ENCODE peak calls at places on chromosomes 13 and 19, in seven cellular contexts. One of them, this sample, is unnamed.

GRCh38 chr19:38869836-38870607 is 8.1 kb downstream of the RINL start:
- DNase-seq in tibial artery: peak; percentile 87
- DNase-seq in SK-N-SH: peak; percentile 91
- DNase-seq in fibroblast of the aortic adventitia: peak; percentile 55
- DNase-seq in IMR-90: peak; percentile 45
- DNase-seq in BJ: no peak
- DNase-seq in esophagus muscularis mucosa: no peak
- DNase-seq in this sample: peak; percentile 93

GRCh38 chr19:11256189-11256588 is 6.1 kb downstream of the DOCK6 start:
- DNase-seq in IMR-90: peak; percentile 33
- DNase-seq in BJ: no peak
- DNase-seq in fibroblast of the aortic adventitia: no peak
- DNase-seq in SK-N-SH: peak; percentile 55
- DNase-seq in esophagus muscularis mucosa: no peak
- DNase-seq in tibial artery: no peak
- DNase-seq in this sample: no peak

GRCh38 chr19:52584686-52585085 is 14.6 kb downstream of the ZNF701 start:
- DNase-seq in esophagus muscularis mucosa: no peak
- DNase-seq in BJ: no peak
- DNase-seq in tibial artery: no peak
- DNase-seq in fibroblast of the aortic adventitia: no peak
- DNase-seq in SK-N-SH: no peak
- DNase-seq in IMR-90: no peak
- DNase-seq in this sample: no peak

GRCh38 chr19:4393947-4394590 is 6.3 kb downstream of the SH3GL1 start:
- DNase-seq in BJ: no peak
- DNase-seq in IMR-90: no peak
- DNase-seq in fibroblast of the aortic adventitia: peak; percentile 72
- DNase-seq in esophagus muscularis mucosa: no peak
- DNase-seq in tibial artery: no peak
- DNase-seq in SK-N-SH: no peak
- DNase-seq in this sample: no peak

GRCh38 chr19:10583021-10583776 is 3.9 kb downstream of the AP1M2 start:
- DNase-seq in SK-N-SH: no peak
- DNase-seq in fibroblast of the aortic adventitia: no peak
- DNase-seq in esophagus muscularis mucosa: no peak
- DNase-seq in BJ: no peak
- DNase-seq in IMR-90: no peak
- DNase-seq in tibial artery: no peak
- DNase-seq in this sample: no peak

GRCh38 chr19:11659612-11660011 is 62.3 kb downstream of the ZNF627 start:
- DNase-seq in fibroblast of the aortic adventitia: peak; percentile 19
- DNase-seq in esophagus muscularis mucosa: no peak
- DNase-seq in BJ: no peak
- DNase-seq in SK-N-SH: peak; percentile 51
- DNase-seq in IMR-90: peak; percentile 12
- DNase-seq in tibial artery: no peak
- DNase-seq in this sample: peak; percentile 14

GRCh38 chr13:40333238-40333637 is 333.2 kb downstream of the FOXO1 start:
- DNase-seq in SK-N-SH: no peak
- DNase-seq in tibial artery: no peak
- DNase-seq in esophagus muscularis mucosa: peak; percentile 78
- DNase-seq in fibroblast of the aortic adventitia: no peak
- DNase-seq in BJ: no peak
- DNase-seq in IMR-90: no peak
- DNase-seq in this sample: no peak

GRCh38 chr13:26425439-26426358 is 131.8 kb upstream of the WASF3 start:
- DNase-seq in esophagus muscularis mucosa: no peak
- DNase-seq in fibroblast of the aortic adventitia: peak; percentile 36
- DNase-seq in SK-N-SH: no peak
- DNase-seq in IMR-90: peak; percentile 88
- DNase-seq in BJ: no peak
- DNase-seq in tibial artery: no peak
- DNase-seq in this sample: no peak

GRCh38 chr13:71935166-71935840 is 68.3 kb upstream of the DACH1 start:
- DNase-seq in fibroblast of the aortic adventitia: no peak
- DNase-seq in tibial artery: no peak
- DNase-seq in BJ: no peak
- DNase-seq in IMR-90: no peak
- DNase-seq in esophagus muscularis mucosa: no peak
- DNase-seq in SK-N-SH: peak; percentile 11
- DNase-seq in this sample: no peak

GRCh38 chr19:35562336-35562735 is 1.1 kb downstream of the ATP4A start:
- DNase-seq in esophagus muscularis mucosa: no peak
- DNase-seq in SK-N-SH: no peak
- DNase-seq in tibial artery: no peak
- DNase-seq in IMR-90: no peak
- DNase-seq in BJ: no peak
- DNase-seq in fibroblast of the aortic adventitia: no peak
- DNase-seq in this sample: no peak

GRCh38 chr19:46493236-46494114 is 2.2 kb downstream of the PNMA8B start:
- DNase-seq in tibial artery: no peak
- DNase-seq in IMR-90: no peak
- DNase-seq in BJ: no peak
- DNase-seq in fibroblast of the aortic adventitia: peak; percentile 11
- DNase-seq in esophagus muscularis mucosa: no peak
- DNase-seq in SK-N-SH: peak; percentile 23
- DNase-seq in this sample: no peak

DNA sequence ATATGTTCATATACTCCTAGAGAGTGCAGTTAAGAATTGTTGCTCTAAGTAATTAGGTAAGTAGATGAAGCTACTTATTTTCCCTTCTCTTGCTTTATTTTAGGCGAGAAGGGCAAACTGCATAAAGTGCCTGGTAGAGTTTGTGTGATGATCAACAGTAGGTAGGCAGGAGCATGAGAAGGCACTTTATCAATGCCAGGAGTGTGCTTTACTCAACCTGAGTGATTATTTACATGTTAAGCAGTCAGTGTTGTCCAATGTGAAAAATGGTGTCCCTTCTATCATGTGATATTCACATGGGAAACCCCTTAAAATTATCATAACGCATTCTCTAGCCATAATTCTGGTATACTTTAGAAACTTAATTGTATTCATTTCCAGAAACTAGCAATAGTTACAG is 294.0 kb downstream of the ITGBL1 start:
- DNase-seq in esophagus muscularis mucosa: no peak
- DNase-seq in IMR-90: no peak
- DNase-seq in BJ: no peak
- DNase-seq in fibroblast of the aortic adventitia: no peak
- DNase-seq in tibial artery: no peak
- DNase-seq in SK-N-SH: no peak
- DNase-seq in this sample: no peak
- TF ChIP-seq CTCF in esophagus muscularis mucosa: no peak
- TF ChIP-seq CTCF in IMR-90: no peak
- TF ChIP-seq CTCF in BJ: no peak
- TF ChIP-seq CTCF in fibroblast of the aortic adventitia: no peak
- TF ChIP-seq CTCF in tibial artery: no peak
- TF ChIP-seq CTCF in SK-N-SH: no peak
- TF ChIP-seq CTCF in this sample: no peak

GRCh38 chr13:48731957-48732569 is 78.3 kb downstream of the CYSLTR2 start:
- DNase-seq in SK-N-SH: peak; percentile 44
- DNase-seq in esophagus muscularis mucosa: no peak
- DNase-seq in fibroblast of the aortic adventitia: no peak
- DNase-seq in tibial artery: no peak
- DNase-seq in IMR-90: no peak
- DNase-seq in BJ: no peak
- DNase-seq in this sample: peak; percentile 33
- H3K4me3 ChIP-seq in SK-N-SH: peak overlapping the region; percentile 47
- H3K4me3 ChIP-seq in esophagus muscularis mucosa: no peak overlapping the region
- H3K4me3 ChIP-seq in fibroblast of the aortic adventitia: no peak overlapping the region
- H3K4me3 ChIP-seq in tibial artery: no peak overlapping the region
- H3K4me3 ChIP-seq in IMR-90: no peak overlapping the region
- H3K4me3 ChIP-seq in BJ: no peak overlapping the region
- H3K4me3 ChIP-seq in this sample: no peak overlapping the region

DNA sequence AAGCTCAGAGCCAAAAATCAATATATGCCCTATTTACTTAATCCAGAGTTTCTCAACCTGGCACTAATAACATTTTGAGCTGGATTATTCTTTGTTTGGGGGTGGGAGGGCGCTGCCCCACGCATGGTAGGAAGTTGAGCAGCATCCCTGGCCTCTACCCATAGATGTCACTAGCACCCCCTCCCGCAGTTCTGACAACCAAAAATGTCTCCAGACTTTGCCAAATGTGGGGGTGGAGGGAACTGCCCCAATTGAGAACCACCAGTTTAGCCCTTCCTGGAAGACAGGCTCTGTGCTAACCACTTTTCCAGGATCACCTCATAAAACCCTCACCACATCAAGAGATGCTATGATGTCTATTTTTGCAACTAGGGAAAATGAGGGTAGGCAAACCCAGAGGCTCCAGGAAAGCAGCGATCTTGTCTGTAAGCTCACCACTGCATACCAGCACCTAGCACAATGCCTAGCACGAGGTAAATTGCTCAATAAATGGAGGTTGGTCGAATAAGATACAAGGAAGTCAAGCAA is 1.1 kb downstream of the TRIR start:
- DNase-seq in BJ: no peak
- DNase-seq in IMR-90: peak; percentile 45
- DNase-seq in fibroblast of the aortic adventitia: peak; percentile 47
- DNase-seq in SK-N-SH: peak; percentile 76
- DNase-seq in esophagus muscularis mucosa: no peak
- DNase-seq in tibial artery: no peak
- DNase-seq in this sample: no peak
- TF ChIP-seq CTCF in BJ: peak; percentile 61
- TF ChIP-seq CTCF in IMR-90: peak; percentile 49
- TF ChIP-seq CTCF in fibroblast of the aortic adventitia: peak; percentile 33
- TF ChIP-seq CTCF in SK-N-SH: peak; percentile 54
- TF ChIP-seq CTCF in esophagus muscularis mucosa: no peak
- TF ChIP-seq CTCF in tibial artery: no peak
- TF ChIP-seq CTCF in this sample: peak; percentile 81

GRCh38 chr13:44088911-44089851 is 209.5 kb downstream of the LACC1 start:
- DNase-seq in tibial artery: no peak
- DNase-seq in IMR-90: no peak
- DNase-seq in SK-N-SH: no peak
- DNase-seq in fibroblast of the aortic adventitia: no peak
- DNase-seq in esophagus muscularis mucosa: no peak
- DNase-seq in BJ: no peak
- DNase-seq in this sample: peak; percentile 14

GRCh38 chr13:44086389-44086788 is 206.7 kb downstream of the LACC1 start:
- DNase-seq in fibroblast of the aortic adventitia: no peak
- DNase-seq in IMR-90: no peak
- DNase-seq in tibial artery: no peak
- DNase-seq in BJ: no peak
- DNase-seq in esophagus muscularis mucosa: no peak
- DNase-seq in SK-N-SH: no peak
- DNase-seq in this sample: no peak

GRCh38 chr13:44084146-44084545 is 204.4 kb downstream of the LACC1 start:
- DNase-seq in fibroblast of the aortic adventitia: no peak
- DNase-seq in esophagus muscularis mucosa: no peak
- DNase-seq in BJ: no peak
- DNase-seq in tibial artery: no peak
- DNase-seq in IMR-90: no peak
- DNase-seq in SK-N-SH: no peak
- DNase-seq in this sample: no peak

GRCh38 chr13:44092053-44092452 is 212.3 kb downstream of the LACC1 start:
- DNase-seq in tibial artery: no peak
- DNase-seq in IMR-90: no peak
- DNase-seq in SK-N-SH: no peak
- DNase-seq in esophagus muscularis mucosa: no peak
- DNase-seq in BJ: no peak
- DNase-seq in fibroblast of the aortic adventitia: no peak
- DNase-seq in this sample: no peak

GRCh38 chr13:44088409-44088808 is 208.7 kb downstream of the LACC1 start:
- DNase-seq in tibial artery: no peak
- DNase-seq in BJ: no peak
- DNase-seq in fibroblast of the aortic adventitia: no peak
- DNase-seq in SK-N-SH: no peak
- DNase-seq in IMR-90: no peak
- DNase-seq in esophagus muscularis mucosa: no peak
- DNase-seq in this sample: no peak
- H3K4me3 ChIP-seq in tibial artery: no peak overlapping the region
- H3K4me3 ChIP-seq in BJ: no peak overlapping the region
- H3K4me3 ChIP-seq in fibroblast of the aortic adventitia: no peak overlapping the region
- H3K4me3 ChIP-seq in SK-N-SH: no peak overlapping the region
- H3K4me3 ChIP-seq in IMR-90: no peak overlapping the region
- H3K4me3 ChIP-seq in esophagus muscularis mucosa: no peak overlapping the region
- H3K4me3 ChIP-seq in this sample: no peak overlapping the region

GRCh38 chr13:30676672-30677071 is 58.7 kb upstream of the ALOX5AP start:
- DNase-seq in esophagus muscularis mucosa: no peak
- DNase-seq in SK-N-SH: no peak
- DNase-seq in tibial artery: no peak
- DNase-seq in IMR-90: peak; percentile 47
- DNase-seq in BJ: no peak
- DNase-seq in fibroblast of the aortic adventitia: peak; percentile 37
- DNase-seq in this sample: no peak

GRCh38 chr13:30685320-30685859 is 50.0 kb upstream of the ALOX5AP start:
- DNase-seq in fibroblast of the aortic adventitia: no peak
- DNase-seq in IMR-90: no peak
- DNase-seq in tibial artery: no peak
- DNase-seq in esophagus muscularis mucosa: no peak
- DNase-seq in SK-N-SH: no peak
- DNase-seq in BJ: no peak
- DNase-seq in this sample: no peak

GRCh38 chr13:30681489-30682242 is 53.7 kb upstream of the ALOX5AP start:
- DNase-seq in SK-N-SH: peak; percentile 31
- DNase-seq in fibroblast of the aortic adventitia: peak; percentile 66
- DNase-seq in tibial artery: no peak
- DNase-seq in IMR-90: peak; percentile 80
- DNase-seq in esophagus muscularis mucosa: no peak
- DNase-seq in BJ: peak; percentile 58
- DNase-seq in this sample: no peak

GRCh38 chr13:30673669-30674521 is 56.2 kb downstream of the USPL1 start:
- DNase-seq in SK-N-SH: peak; percentile 97
- DNase-seq in tibial artery: peak; percentile 96
- DNase-seq in IMR-90: peak; percentile 89
- DNase-seq in BJ: peak; percentile 54
- DNase-seq in esophagus muscularis mucosa: peak; percentile 96
- DNase-seq in fibroblast of the aortic adventitia: peak; percentile 91
- DNase-seq in this sample: peak; percentile 95

DNA sequence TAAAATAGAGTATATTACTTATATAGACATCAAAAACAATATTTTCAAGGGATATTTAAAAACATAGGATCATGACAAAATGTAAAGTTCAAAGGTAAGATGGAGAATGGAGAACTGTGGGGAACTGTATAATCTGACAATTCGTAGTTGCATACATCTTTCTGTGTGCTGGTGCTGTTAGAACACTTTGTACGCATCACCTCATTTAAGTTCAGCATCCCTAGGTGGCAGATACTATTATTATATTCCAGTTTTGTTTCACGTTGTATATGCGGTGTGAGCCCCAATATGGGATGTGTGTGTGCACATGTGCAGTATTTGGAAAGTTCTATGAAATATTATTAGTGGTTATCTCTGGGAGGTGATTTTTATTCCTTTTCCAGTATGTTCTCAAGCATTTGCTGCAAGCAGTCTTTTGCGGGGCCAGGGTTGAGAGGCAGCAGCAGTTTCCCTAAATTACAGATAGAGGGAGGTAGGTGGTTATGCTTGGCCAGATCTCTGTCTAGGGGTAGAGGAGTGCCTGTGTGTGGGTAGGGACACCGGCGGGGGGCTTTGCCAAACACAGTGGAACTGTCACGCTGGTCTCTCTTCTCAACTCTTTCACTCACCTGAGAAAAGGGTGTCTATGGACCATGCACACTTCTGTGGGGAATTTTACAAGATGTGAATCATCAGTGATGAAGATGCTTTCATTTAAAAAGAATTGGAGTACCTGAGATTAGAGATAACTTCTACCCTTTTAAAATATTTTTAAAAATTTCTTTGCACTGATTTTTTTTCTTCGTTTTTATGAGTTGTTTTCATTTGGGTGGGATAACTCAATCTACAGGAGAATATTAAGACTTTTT is 55.6 kb upstream of the ALOX5AP start:
- DNase-seq in fibroblast of the aortic adventitia: peak; percentile 55
- DNase-seq in esophagus muscularis mucosa: no peak
- DNase-seq in BJ: no peak
- DNase-seq in IMR-90: peak; percentile 41
- DNase-seq in SK-N-SH: peak; percentile 68
- DNase-seq in tibial artery: no peak
- DNase-seq in this sample: no peak
- TF ChIP-seq CTCF in fibroblast of the aortic adventitia: peak; percentile 82
- TF ChIP-seq CTCF in esophagus muscularis mucosa: peak; percentile 64
- TF ChIP-seq CTCF in BJ: peak; percentile 75
- TF ChIP-seq CTCF in IMR-90: peak; percentile 65
- TF ChIP-seq CTCF in SK-N-SH: peak; percentile 63
- TF ChIP-seq CTCF in tibial artery: peak; percentile 66
- TF ChIP-seq CTCF in this sample: peak; percentile 66